ENCODE peak calls at places on chromosomes 12 and 14, in six cellular contexts. R is A549, I is astrocyte, J is GM23248, O is fibroblast of lung, F is neural progenitor cell. X is an unnamed sample.

GRCh38 chr12:132366341-132366861 is 37.0 kb upstream of the GALNT9 start:
- DNase-seq in F (peak), I (no peak), J (no peak), R (no peak), O (no peak), X (no peak)

GRCh38 chr12:64633940-64634337 is 23.6 kb downstream of the RASSF3 start:
- DNase-seq in I (peak), J (peak), O (peak), R (peak), F (no peak), X (peak)

GRCh38 chr14:32507029-32507984 is 178.2 kb downstream of the AKAP6 start:
- DNase-seq in O (peak), R (peak), F (no peak), J (peak), I (peak), X (peak)

GRCh38 chr12:104823985-104824441 is 134.1 kb downstream of the SLC41A2 start:
- DNase-seq in R (no peak), I (no peak), O (no peak), J (no peak), F (no peak), X (no peak)

GRCh38 chr12:94615284-94616216 is 34.8 kb downstream of the TMCC3 start:
- DNase-seq in I (peak), F (no peak), R (peak), J (peak), O (peak), X (peak)

GRCh38 chr12:41527529-41528116 is 339.5 kb downstream of the PDZRN4 start:
- DNase-seq in O (no peak), J (no peak), R (no peak), F (no peak), I (no peak), X (no peak)

GRCh38 chr14:52021971-52022600 is 32.7 kb downstream of the RTRAF start:
- DNase-seq in I (no peak), O (no peak), J (no peak), R (no peak), F (no peak), X (no peak)

GRCh38 chr12:122848471-122849351 is 13.5 kb downstream of the HIP1R start:
- DNase-seq in F (no peak), R (no peak), J (no peak), I (no peak), O (no peak), X (no peak)

GRCh38 chr12:6828671-6829531 is 694 bp downstream of the P3H3 start:
- DNase-seq in J (peak), R (no peak), O (peak), F (peak), I (peak), X (peak)

GRCh38 chr14:59306775-59307174 is 118.3 kb downstream of the DAAM1 start:
- DNase-seq in J (peak), R (no peak), I (peak), F (no peak), O (peak), X (peak)

GRCh38 chr12:60689137-60689536 is 1093.3 kb downstream of the SLC16A7 start:
- DNase-seq in R (no peak), F (no peak), J (no peak), I (no peak), O (no peak), X (peak)

GRCh38 chr12:20305470-20305869 is 62.9 kb upstream of the PDE3A start:
- DNase-seq in F (no peak), O (no peak), I (no peak), R (no peak), J (no peak), X (no peak)

GRCh38 chr12:34343345-34343744 is 321.0 kb downstream of the ALG10 start:
- DNase-seq in F (no peak), O (no peak), I (no peak), J (no peak), R (no peak), X (no peak)

GRCh38 chr12:49982246-49983229 is 9.8 kb downstream of the AQP6 start:
- DNase-seq in R (no peak), J (peak), O (no peak), I (no peak), F (no peak), X (no peak)

GRCh38 chr12:118189761-118190181 is 53.8 kb downstream of the PEBP1 start:
- DNase-seq in R (no peak), J (peak), F (peak), I (peak), O (peak), X (peak)
- H3K4me2 ChIP-seq in R (no peak), J (peak), F (peak), I (peak), O (peak), X (peak)

DNA sequence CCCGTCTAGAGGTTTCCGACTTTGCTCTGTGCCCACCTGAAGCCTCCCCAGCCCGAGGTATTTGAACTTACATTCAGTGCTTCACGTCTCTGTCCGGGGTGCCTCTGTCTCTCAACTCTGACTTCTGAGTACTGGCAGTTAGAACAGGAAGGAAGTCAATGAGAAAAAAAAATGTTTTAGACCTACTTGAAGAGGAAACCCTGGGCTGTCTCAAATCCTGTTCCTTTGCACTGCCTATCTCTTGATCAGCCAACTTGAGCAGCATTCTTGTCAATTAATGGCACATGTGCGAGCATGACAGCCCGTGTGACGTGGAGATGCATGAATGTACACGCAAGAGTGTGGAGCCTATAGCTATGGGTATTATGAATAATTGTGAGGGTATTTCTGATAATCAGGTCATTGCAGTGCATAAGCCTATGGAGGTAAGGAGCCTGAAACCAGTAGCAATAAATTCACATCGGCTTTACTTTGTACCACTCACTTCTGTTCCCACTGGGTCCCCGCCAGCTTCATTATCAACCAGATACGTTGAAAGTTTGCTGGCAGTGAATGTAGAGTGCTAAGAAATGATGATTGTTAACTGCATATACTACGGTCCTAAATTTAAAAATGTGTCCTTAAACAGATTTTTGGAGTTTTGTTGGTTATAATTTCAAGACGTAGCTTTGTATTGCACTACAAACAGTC is at the start of gene ARHGDIB:
- DNase-seq in R (no peak), J (peak), O (no peak), I (no peak), F (no peak), X (no peak)
- H3K4me2 ChIP-seq in R (peak), J (peak), O (peak), I (peak), F (no peak), X (no peak)

DNA sequence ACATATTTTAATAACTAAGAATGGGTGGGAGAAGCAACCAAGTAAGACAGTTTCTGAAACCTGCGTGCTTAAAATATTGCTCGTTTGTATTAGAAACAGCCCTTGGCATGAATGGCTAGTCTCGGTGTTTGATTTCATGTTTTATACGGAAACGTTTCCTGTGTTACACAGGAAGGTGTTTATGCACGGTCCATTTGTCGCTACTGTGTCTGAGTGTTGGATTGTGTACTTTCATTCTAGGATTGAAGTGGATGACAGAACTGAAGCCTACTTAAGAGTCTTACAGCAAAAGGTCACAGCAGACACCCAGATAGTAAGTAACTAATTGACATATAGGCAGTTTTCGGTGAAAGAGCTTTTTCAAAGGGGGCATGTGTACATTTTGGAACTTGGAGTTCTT is 19.6 kb downstream of the PIWIL1 start:
- DNase-seq in I (no peak), F (no peak), R (no peak), O (no peak), J (no peak), X (no peak)
- H3K4me2 ChIP-seq in I (no peak), F (no peak), R (no peak), O (no peak), J (no peak), X (no peak)

DNA sequence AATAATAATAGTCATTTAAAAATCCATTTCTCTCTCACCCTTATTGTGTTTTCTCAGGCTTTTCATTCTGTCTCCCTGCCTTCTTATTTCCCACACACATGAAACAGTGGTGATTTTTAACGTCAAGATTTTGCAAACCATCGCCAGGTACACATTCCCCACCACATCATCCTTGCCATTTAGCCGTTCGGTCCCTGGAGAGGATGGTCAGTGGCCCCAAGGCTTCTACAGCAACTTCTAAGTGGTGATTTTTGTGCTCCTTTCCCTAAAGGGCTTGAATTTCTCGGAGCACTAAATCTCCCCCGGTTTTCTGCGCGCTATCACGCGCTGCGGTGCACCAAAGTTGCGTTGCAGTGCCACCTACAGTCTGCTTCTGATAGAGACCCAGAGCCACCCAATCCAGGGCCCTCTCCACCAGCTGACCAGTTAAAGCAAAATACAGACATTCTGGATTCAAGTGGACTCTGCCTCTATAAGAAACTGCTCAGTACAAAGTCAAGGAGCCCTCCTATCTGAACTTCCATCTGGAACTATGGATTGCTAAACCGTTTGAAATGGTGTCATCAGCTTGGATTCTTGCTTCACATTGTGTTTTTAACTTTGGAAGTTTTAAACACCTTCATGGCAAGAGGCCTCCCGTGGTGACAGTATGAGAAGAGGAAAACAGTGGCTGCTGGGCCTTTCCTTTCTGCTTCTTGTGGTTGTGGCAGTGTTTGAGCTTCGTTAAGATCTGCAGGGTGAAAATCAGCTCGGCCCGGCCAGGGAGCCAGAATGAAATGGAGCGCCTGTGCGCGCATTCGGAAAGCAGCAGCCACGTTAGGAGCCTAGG is 234.0 kb downstream of the SPTSSA start:
- DNase-seq in J (peak), I (peak), R (peak), F (peak), O (peak), X (peak)
- H3K4me2 ChIP-seq in J (peak), I (peak), R (peak), F (peak), O (peak), X (no peak)

GRCh38 chr12:88716240-88716639 is 136.0 kb upstream of the KITLG start:
- DNase-seq in O (no peak), J (no peak), R (no peak), F (no peak), I (no peak), X (no peak)

GRCh38 chr12:88720231-88720630 is 140.0 kb upstream of the KITLG start:
- DNase-seq in F (no peak), O (no peak), R (no peak), I (no peak), J (no peak), X (no peak)

GRCh38 chr12:88720785-88721650 is 140.7 kb upstream of the KITLG start:
- DNase-seq in R (no peak), J (no peak), O (no peak), F (no peak), I (no peak), X (no peak)

GRCh38 chr12:88715673-88716072 is 135.4 kb upstream of the KITLG start:
- DNase-seq in I (no peak), J (no peak), F (no peak), R (no peak), O (no peak), X (no peak)
- H3K4me2 ChIP-seq in I (no peak), J (no peak), F (no peak), R (no peak), O (no peak), X (no peak)

GRCh38 chr14:69855180-69855817 is 23.9 kb upstream of the SMOC1 start:
- DNase-seq in F (no peak), R (no peak), I (no peak), J (no peak), O (no peak), X (no peak)
- H3K4me2 ChIP-seq in F (no peak), R (peak), I (no peak), J (no peak), O (no peak), X (no peak)

DNA sequence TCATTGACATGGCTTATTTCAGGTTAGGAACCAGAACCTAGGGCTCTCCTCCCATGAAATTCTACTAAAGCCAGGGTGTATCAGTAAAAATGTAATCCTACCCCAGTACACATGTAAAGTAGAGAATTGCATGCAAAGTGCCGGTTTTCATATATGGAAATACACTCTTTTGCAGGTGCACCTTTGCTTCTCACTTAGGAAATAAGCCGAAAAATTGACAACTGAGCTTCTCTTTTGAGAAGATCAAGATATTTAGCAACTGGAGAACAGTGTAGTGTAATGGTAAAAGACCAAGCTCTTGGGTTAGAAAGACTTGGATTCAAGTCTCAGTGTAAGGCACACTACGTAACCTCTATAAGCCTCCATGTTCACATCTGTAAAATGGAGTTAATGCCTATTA is 82.4 kb downstream of the SLC38A6 start:
- DNase-seq in F (no peak), O (no peak), I (no peak), R (no peak), J (no peak), X (no peak)
- H3K4me2 ChIP-seq in F (no peak), O (no peak), I (no peak), R (no peak), J (no peak), X (no peak)

GRCh38 chr12:96919510-96920210 is 12.6 kb downstream of the NEDD1 start:
- DNase-seq in I (no peak), J (no peak), O (no peak), R (no peak), F (no peak), X (no peak)
- H3K4me2 ChIP-seq in I (no peak), J (no peak), O (no peak), R (no peak), F (no peak), X (no peak)

DNA sequence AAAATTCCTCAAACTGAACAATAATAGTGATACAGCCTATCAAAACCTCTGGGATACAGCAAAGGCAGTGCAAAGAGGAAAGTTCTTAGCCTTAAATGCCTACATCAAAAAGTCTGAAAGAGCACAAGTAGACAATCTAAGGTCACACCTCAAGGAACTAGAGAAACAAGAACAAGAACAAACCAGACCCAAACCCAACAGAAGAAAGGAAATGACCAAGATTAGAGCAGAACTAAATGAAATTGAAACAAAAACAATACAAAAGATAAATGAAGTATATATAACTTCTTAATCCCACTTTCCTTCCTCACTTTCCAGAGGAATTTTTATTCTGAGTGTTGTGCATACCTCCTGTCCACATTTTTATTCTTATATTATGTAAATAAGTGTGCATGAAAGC is 192.0 kb downstream of the FUT8 start:
- DNase-seq in I (no peak), F (no peak), R (no peak), O (no peak), J (no peak), X (no peak)
- H3K4me2 ChIP-seq in I (no peak), F (no peak), R (no peak), O (no peak), J (no peak), X (no peak)